ENCODE peak calls at places on chromosomes 1 and 21, in seven cellular contexts. P is GM12878, B is HL-60, I is transverse colon, D is GM12892, V is stomach, M is prostate gland. Q is an unnamed sample.

GRCh38 chr1:196410768-196411167 is 197.5 kb downstream of the KCNT2 start:
- DNase-seq in P (no peak), B (no peak), I (no peak), D (no peak), V (no peak), M (no peak), Q (no peak)

GRCh38 chr1:170700842-170701305 is 36.9 kb downstream of the PRRX1 start:
- DNase-seq in P (no peak), B (no peak), I (no peak), D (no peak), V (no peak), M (no peak), Q (no peak)

GRCh38 chr1:210236386-210236839 is 3.8 kb downstream of the SERTAD4 start:
- DNase-seq in P (no peak), B (no peak), I (no peak), D (no peak), V (no peak), M (no peak), Q (no peak)

GRCh38 chr1:12121212-12122000 is 45.4 kb upstream of the TNFRSF1B start:
- DNase-seq in P (no peak), B (no peak), I (no peak), D (no peak), V (no peak), M (no peak), Q (no peak)

GRCh38 chr1:195894411-195894810 is 713.8 kb downstream of the KCNT2 start:
- DNase-seq in P (no peak), B (no peak), I (no peak), D (no peak), V (no peak), M (no peak), Q (no peak)

GRCh38 chr1:53804791-53805505 is 33.1 kb downstream of the NDC1 start:
- DNase-seq in P (no peak), B (no peak), I (no peak), D (no peak), V (no peak), M (no peak), Q (no peak)

GRCh38 chr1:201647722-201648065 is 108.8 kb downstream of the NAV1 start:
- DNase-seq in P (no peak), B (no peak), I (no peak), D (no peak), V (no peak), M (no peak), Q (no peak)

GRCh38 chr1:54575161-54575560 is 27.1 kb downstream of the ACOT11 start:
- DNase-seq in P (no peak), B (no peak), I (no peak), D (no peak), V (no peak), M (no peak), Q (no peak)

GRCh38 chr1:177423083-177423482 is 252.3 kb downstream of the BRINP2 start:
- DNase-seq in P (no peak), B (no peak), I (peak), D (no peak), V (no peak), M (no peak), Q (no peak)

GRCh38 chr1:200963076-200963475 is 60.4 kb downstream of the KIF21B start:
- DNase-seq in P (no peak), B (no peak), I (no peak), D (no peak), V (no peak), M (no peak), Q (no peak)

GRCh38 chr1:231590453-231591198 is 36.0 kb upstream of the DISC1 start:
- DNase-seq in P (no peak), B (no peak), I (peak), D (no peak), V (peak), M (peak), Q (no peak)

GRCh38 chr1:119713039-119713537 is 1.4 kb downstream of the PHGDH start:
- DNase-seq in P (no peak), B (no peak), I (no peak), D (no peak), V (no peak), M (peak), Q (no peak)

GRCh38 chr1:1080122-1080753 is 6.1 kb upstream of the RNF223 start:
- DNase-seq in P (no peak), B (no peak), I (peak), D (peak), V (peak), M (no peak), Q (no peak)

GRCh38 chr1:168613689-168614655 is 37.6 kb downstream of the XCL1 start:
- DNase-seq in P (no peak), B (no peak), I (no peak), D (no peak), V (no peak), M (no peak), Q (no peak)

GRCh38 chr1:111406325-111406768 is 21.2 kb downstream of the OVGP1 start:
- DNase-seq in P (peak), B (no peak), I (peak), D (peak), V (peak), M (peak), Q (peak)

GRCh38 chr1:44949286-44949685 is 37.1 kb downstream of the EIF2B3 start:
- DNase-seq in P (no peak), B (no peak), I (no peak), D (no peak), V (no peak), M (no peak), Q (no peak)

GRCh38 chr1:47709302-47710074 is 271.6 kb downstream of the FOXD2 start:
- DNase-seq in P (no peak), B (no peak), I (peak), D (peak), V (no peak), M (no peak), Q (no peak)

GRCh38 chr1:51752073-51752948 is 126.2 kb downstream of the NRDC start:
- DNase-seq in P (no peak), B (no peak), I (no peak), D (no peak), V (no peak), M (no peak), Q (no peak)

GRCh38 chr1:56017336-56017735 is 562.0 kb downstream of the PLPP3 start:
- DNase-seq in P (no peak), B (no peak), I (no peak), D (no peak), V (no peak), M (no peak), Q (no peak)

GRCh38 chr1:31801450-31801849 is 14.4 kb downstream of the SPOCD1 start:
- DNase-seq in P (no peak), B (no peak), I (no peak), D (no peak), V (no peak), M (no peak), Q (peak)

GRCh38 chr21:27057997-27058396 is 91.1 kb upstream of the ADAMTS5 start:
- DNase-seq in P (no peak), B (no peak), I (no peak), D (no peak), V (no peak), M (no peak), Q (no peak)

GRCh38 chr1:25971044-25971881 is 26.6 kb downstream of the PAFAH2 start:
- DNase-seq in P (no peak), B (peak), I (no peak), D (no peak), V (no peak), M (no peak), Q (no peak)

GRCh38 chr1:156853761-156854160 is 5.2 kb downstream of the INSRR start:
- DNase-seq in P (no peak), B (no peak), I (no peak), D (no peak), V (no peak), M (no peak), Q (no peak)

GRCh38 chr1:49229555-49229954 is 452.9 kb upstream of the BEND5 start:
- DNase-seq in P (no peak), B (no peak), I (no peak), D (no peak), V (peak), M (no peak), Q (no peak)

GRCh38 chr1:203467550-203467921 is 8.1 kb upstream of the PRELP start:
- DNase-seq in P (no peak), B (no peak), I (peak), D (no peak), V (peak), M (no peak), Q (no peak)

GRCh38 chr1:178564086-178564782 is 51.3 kb downstream of the TEX35 start:
- DNase-seq in P (no peak), B (no peak), I (no peak), D (no peak), V (no peak), M (no peak), Q (no peak)

GRCh38 chr1:86773331-86774288 is 69.2 kb downstream of the SH3GLB1 start:
- DNase-seq in P (no peak), B (no peak), I (no peak), D (no peak), V (no peak), M (no peak), Q (no peak)

GRCh38 chr21:30942192-30942591 is 60.8 kb upstream of the KRTAP11-1 start:
- DNase-seq in P (no peak), B (no peak), I (no peak), D (no peak), V (no peak), M (no peak), Q (no peak)

GRCh38 chr1:118954286-118954890 is 33.8 kb downstream of the TBX15 start:
- DNase-seq in P (no peak), B (no peak), I (no peak), D (no peak), V (no peak), M (no peak), Q (no peak)

GRCh38 chr1:201563941-201564340 is 25.0 kb downstream of the NAV1 start:
- DNase-seq in P (no peak), B (no peak), I (no peak), D (no peak), V (no peak), M (no peak), Q (no peak)

GRCh38 chr1:40662864-40663263 is 2.6 kb downstream of the RIMS3 start:
- DNase-seq in P (no peak), B (no peak), I (no peak), D (no peak), V (no peak), M (no peak), Q (no peak)

GRCh38 chr1:209095627-209096595 is 487.6 kb upstream of the CAMK1G start:
- DNase-seq in P (no peak), B (no peak), I (no peak), D (no peak), V (no peak), M (no peak), Q (no peak)

GRCh38 chr1:56482486-56482885 is 96.9 kb downstream of the PLPP3 start:
- DNase-seq in P (no peak), B (no peak), I (no peak), D (no peak), V (no peak), M (no peak), Q (no peak)

GRCh38 chr1:222815367-222815765 is 527 bp downstream of the DISP1 start:
- DNase-seq in P (no peak), B (no peak), I (peak), D (no peak), V (no peak), M (no peak), Q (no peak)

GRCh38 chr1:223242382-223242955 is 99.4 kb upstream of the TLR5 start:
- DNase-seq in P (no peak), B (no peak), I (no peak), D (no peak), V (no peak), M (no peak), Q (peak)

GRCh38 chr21:14120091-14120734 is 90.5 kb downstream of the LIPI start:
- DNase-seq in P (peak), B (peak), I (peak), D (no peak), V (peak), M (no peak), Q (no peak)

GRCh38 chr21:46069166-46069565 is 28.7 kb upstream of the COL6A2 start:
- DNase-seq in P (no peak), B (no peak), I (no peak), D (no peak), V (no peak), M (no peak), Q (no peak)

GRCh38 chr21:44736291-44737004 is 25.1 kb upstream of the TSPEAR start:
- DNase-seq in P (no peak), B (no peak), I (peak), D (no peak), V (peak), M (peak), Q (no peak)

GRCh38 chr1:101314244-101314643 is 77.4 kb downstream of the S1PR1 start:
- DNase-seq in P (no peak), B (no peak), I (no peak), D (no peak), V (no peak), M (no peak), Q (peak)

GRCh38 chr1:43185021-43185420 is 12.9 kb downstream of the CFAP57 start:
- DNase-seq in P (no peak), B (no peak), I (no peak), D (no peak), V (no peak), M (no peak), Q (no peak)

GRCh38 chr1:16236091-16236494 is 890 bp downstream of the CPLANE2 start:
- DNase-seq in P (peak), B (no peak), I (peak), D (peak), V (peak), M (peak), Q (no peak)

GRCh38 chr1:16239972-16240491 is 3.0 kb upstream of the CPLANE2 start:
- DNase-seq in P (no peak), B (no peak), I (peak), D (no peak), V (no peak), M (no peak), Q (no peak)

GRCh38 chr1:16235347-16235746 is 1.6 kb downstream of the CPLANE2 start:
- DNase-seq in P (no peak), B (no peak), I (no peak), D (no peak), V (no peak), M (no peak), Q (no peak)

GRCh38 chr1:16236495-16237342 is at the start of gene CPLANE2:
- DNase-seq in P (peak), B (peak), I (peak), D (peak), V (peak), M (peak), Q (peak)

DNA sequence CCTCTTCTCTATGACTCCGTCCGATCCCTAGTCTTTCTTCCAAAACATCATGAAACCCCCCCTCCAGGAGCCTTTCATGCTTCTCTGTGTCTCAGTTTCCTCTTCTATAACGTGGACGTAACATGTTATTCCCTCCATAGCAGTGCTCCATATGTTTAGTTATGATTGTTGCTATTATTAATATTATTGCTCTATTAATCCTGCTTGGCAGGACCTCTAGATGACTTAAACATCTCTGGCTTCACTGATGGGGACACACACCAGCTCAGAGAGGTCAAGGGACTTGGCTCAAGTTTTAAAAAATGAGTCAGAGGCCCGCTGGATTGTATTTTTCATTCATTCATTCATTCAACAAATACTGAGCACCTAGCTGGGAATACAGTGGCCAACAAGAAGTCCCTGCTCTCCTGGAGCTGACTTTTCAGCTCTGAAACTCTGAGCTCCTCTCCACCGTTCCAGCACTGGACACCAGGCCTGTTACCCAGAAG is 404 bp upstream of the CPLANE2 start:
- DNase-seq in P (no peak), B (no peak), I (no peak), D (no peak), V (no peak), M (no peak), Q (no peak)
- TF ChIP-seq POLR2AphosphoS5 in P (no peak), B (no peak), I (no peak), D (peak), V (no peak), M (no peak), Q (no peak)

GRCh38 chr1:152000989-152001630 is 7.5 kb upstream of the S100A10 start:
- DNase-seq in P (no peak), B (no peak), I (no peak), D (no peak), V (no peak), M (peak), Q (no peak)

GRCh38 chr1:152003846-152004442 is 10.3 kb upstream of the S100A10 start:
- DNase-seq in P (no peak), B (no peak), I (no peak), D (no peak), V (no peak), M (peak), Q (no peak)

GRCh38 chr1:151998611-151999362 is 5.1 kb upstream of the S100A10 start:
- DNase-seq in P (no peak), B (no peak), I (no peak), D (no peak), V (no peak), M (no peak), Q (no peak)

GRCh38 chr1:152002960-152003359 is 9.3 kb upstream of the S100A10 start:
- DNase-seq in P (no peak), B (no peak), I (no peak), D (no peak), V (no peak), M (no peak), Q (no peak)

DNA sequence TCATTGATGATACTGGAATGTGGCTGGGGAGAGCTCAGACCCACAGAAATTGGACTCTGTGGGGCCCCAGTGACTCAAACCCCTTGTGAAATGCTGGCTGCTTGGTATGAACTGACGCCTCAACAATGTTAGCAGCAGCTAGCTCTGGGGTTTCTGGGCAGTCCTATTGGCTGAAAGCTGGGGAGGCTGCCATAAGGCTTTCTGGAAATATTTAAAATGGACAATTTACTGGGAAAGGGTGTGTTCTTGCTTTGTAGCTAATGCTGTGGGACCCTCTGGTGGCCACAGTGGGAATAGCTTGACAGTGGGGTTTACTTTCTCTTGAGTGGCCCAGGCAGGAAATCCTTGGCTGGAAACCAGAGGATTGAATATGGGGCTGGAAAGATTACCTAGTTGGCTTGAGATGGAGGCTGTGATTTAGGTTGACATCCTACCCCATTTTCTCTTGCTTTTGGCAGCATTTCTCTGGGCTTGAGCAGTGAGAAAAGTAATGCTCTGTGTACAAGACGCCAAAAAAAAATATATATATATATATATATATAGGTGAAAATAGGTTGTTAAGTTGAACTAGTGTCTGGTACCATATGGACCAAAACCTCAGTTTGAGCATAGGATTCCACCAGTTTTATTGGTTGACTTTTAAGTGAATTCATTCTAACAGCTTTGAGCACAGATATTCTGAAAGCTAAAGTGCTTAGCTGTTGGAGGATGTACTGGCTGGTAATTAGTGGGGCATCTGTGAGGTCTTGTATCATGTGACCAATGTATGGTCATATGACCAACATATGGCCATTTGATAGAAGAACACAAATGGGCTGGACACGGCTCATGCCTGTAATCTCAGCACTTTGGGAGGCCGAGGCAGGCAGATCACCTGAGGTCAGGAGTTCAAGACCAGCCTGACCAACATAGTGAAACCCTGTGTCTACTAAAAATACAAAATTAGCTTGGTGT is 8.2 kb upstream of the S100A10 start:
- DNase-seq in P (no peak), B (no peak), I (peak), D (no peak), V (peak), M (peak), Q (no peak)
- TF ChIP-seq POLR2AphosphoS5 in P (no peak), B (no peak), I (no peak), D (no peak), V (no peak), M (peak), Q (no peak)

GRCh38 chr1:46342084-46342656 is 1.6 kb downstream of the NSUN4 start:
- DNase-seq in P (peak), B (peak), I (no peak), D (peak), V (no peak), M (no peak), Q (no peak)
- TF ChIP-seq POLR2AphosphoS5 in P (peak), B (no peak), I (no peak), D (no peak), V (no peak), M (no peak), Q (no peak)

GRCh38 chr1:27418326-27418761 is 25.9 kb downstream of the GPR3 start:
- DNase-seq in P (no peak), B (no peak), I (peak), D (peak), V (peak), M (peak), Q (no peak)
- TF ChIP-seq POLR2AphosphoS5 in P (no peak), B (no peak), I (peak), D (no peak), V (peak), M (peak), Q (peak)

GRCh38 chr1:182205378-182206022 is 144.0 kb upstream of the ZNF648 start:
- DNase-seq in P (no peak), B (peak), I (no peak), D (no peak), V (no peak), M (no peak), Q (no peak)

GRCh38 chr1:182211364-182211763 is 149.9 kb upstream of the ZNF648 start:
- DNase-seq in P (no peak), B (no peak), I (no peak), D (no peak), V (no peak), M (no peak), Q (no peak)

GRCh38 chr1:182210417-182210816 is 148.9 kb upstream of the ZNF648 start:
- DNase-seq in P (no peak), B (no peak), I (no peak), D (no peak), V (no peak), M (no peak), Q (no peak)

GRCh38 chr1:182207300-182207699 is 145.8 kb upstream of the ZNF648 start:
- DNase-seq in P (no peak), B (no peak), I (no peak), D (no peak), V (no peak), M (no peak), Q (no peak)

GRCh38 chr1:182206628-182207239 is 145.2 kb upstream of the ZNF648 start:
- DNase-seq in P (no peak), B (no peak), I (peak), D (no peak), V (peak), M (no peak), Q (no peak)
- TF ChIP-seq POLR2AphosphoS5 in P (no peak), B (no peak), I (peak), D (no peak), V (peak), M (peak), Q (peak)